ENCODE peak calls at places on chromosomes 3 and 15, in four cellular contexts. G, X, L and Y are unnamed samples.

GRCh38 chr3:57731311-57731710 is 24.8 kb upstream of the SLMAP start:
- DNase-seq in X (no peak), G (no peak), L (no peak), Y (no peak)

GRCh38 chr3:165796701-165797100 is 40.5 kb downstream of the BCHE start:
- DNase-seq in L (no peak), X (no peak), G (no peak), Y (no peak)

GRCh38 chr15:100763764-100764750 is 115.6 kb upstream of the ALDH1A3 start:
- DNase-seq in L (no peak), G (peak; percentile 43), X (no peak), Y (no peak)

GRCh38 chr15:98794211-98794610 is 145.9 kb downstream of the IGF1R start:
- DNase-seq in L (no peak), G (no peak), X (no peak), Y (no peak)

GRCh38 chr15:27119695-27120266 is 148.8 kb downstream of the GABRG3 start:
- DNase-seq in L (no peak), G (no peak), X (no peak), Y (no peak)

GRCh38 chr15:25176991-25177954 is 222.5 kb downstream of the SNRPN start:
- DNase-seq in G (no peak), L (peak; percentile 1), X (no peak), Y (no peak)

GRCh38 chr3:7238565-7239295 is 377.8 kb downstream of the GRM7 start:
- DNase-seq in G (no peak), X (no peak), L (no peak), Y (no peak)

GRCh38 chr3:157856078-157856939 is 249.9 kb downstream of the SHOX2 start:
- DNase-seq in X (no peak), L (no peak), G (peak; percentile 57), Y (no peak)

GRCh38 chr3:59812778-59813558 is 763.1 kb upstream of the CFAP20DC start:
- DNase-seq in G (no peak), X (no peak), L (no peak), Y (no peak)

GRCh38 chr15:99404454-99404853 is 153.2 kb downstream of the LRRC28 start:
- DNase-seq in X (no peak), L (no peak), G (no peak), Y (no peak)

GRCh38 chr15:63979227-63979793 is 67.0 kb downstream of the DAPK2 start:
- DNase-seq in X (no peak), G (no peak), L (no peak), Y (no peak)

GRCh38 chr15:68578175-68578959 is 426 bp upstream of the CORO2B start:
- DNase-seq in G (peak; percentile 63), X (no peak), L (peak; percentile 53), Y (no peak)

GRCh38 chr15:71440479-71441071 is 325.3 kb downstream of the THSD4 start:
- DNase-seq in L (no peak), X (peak; percentile 67), G (peak; percentile 85), Y (peak; percentile 27)

GRCh38 chr15:42080585-42081462 is 13.5 kb downstream of the PLA2G4D start:
- DNase-seq in L (no peak), X (no peak), G (peak; percentile 60), Y (no peak)

GRCh38 chr15:42079401-42079908 is 14.9 kb downstream of the PLA2G4D start:
- DNase-seq in G (no peak), L (no peak), X (no peak), Y (no peak)

GRCh38 chr15:42082141-42082540 is 12.2 kb downstream of the PLA2G4D start:
- DNase-seq in G (no peak), X (no peak), L (no peak), Y (no peak)

GRCh38 chr15:42082832-42083604 is 11.3 kb downstream of the PLA2G4D start:
- DNase-seq in L (no peak), X (no peak), G (no peak), Y (no peak)

DNA sequence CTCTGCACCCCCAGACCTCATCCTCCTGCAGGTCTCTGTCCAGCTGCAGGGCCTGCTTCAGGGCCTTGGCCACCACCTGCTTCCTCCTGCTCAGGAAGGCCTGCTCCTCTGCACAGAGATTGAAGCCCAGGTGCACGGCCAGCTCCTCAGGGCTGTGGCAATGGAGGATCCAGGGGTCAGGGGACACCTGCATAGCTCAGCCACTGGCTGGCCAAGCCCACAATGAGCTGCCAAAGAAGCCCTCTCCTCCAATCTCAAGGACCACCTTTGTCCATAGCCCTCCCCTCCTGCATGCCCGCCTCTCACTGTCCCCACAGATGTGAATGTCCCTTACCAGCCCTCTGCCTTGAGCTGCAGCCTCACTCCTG is 12.9 kb downstream of the PLA2G4D start:
- DNase-seq in L (no peak), G (no peak), X (no peak), Y (no peak)
- H3K4me3 ChIP-seq in L (no peak overlapping the region), G (no peak overlapping the region), X (no peak overlapping the region), Y (no peak overlapping the region)

DNA sequence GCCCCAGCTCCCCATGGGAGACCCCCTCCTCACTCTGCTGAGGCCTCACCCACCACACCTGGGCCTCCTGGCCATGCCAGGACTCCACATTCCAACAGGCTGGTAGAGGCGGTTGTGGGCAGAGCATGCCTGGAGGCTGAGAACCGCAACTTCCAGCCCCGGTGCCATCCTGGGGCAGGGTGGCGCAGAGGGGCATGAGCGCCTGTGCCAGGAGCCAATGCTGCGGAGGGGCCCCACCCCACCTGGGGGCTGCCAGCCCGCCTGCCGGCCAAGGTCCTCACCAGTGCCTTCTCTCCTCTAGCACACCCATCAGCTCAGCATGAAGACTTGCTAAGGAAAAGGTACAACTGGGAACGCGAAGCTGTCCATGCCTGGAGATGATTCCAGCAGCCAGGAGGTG is 34.3 kb upstream of the SLC6A6 start:
- DNase-seq in X (no peak), L (no peak), G (no peak), Y (no peak)
- TF ChIP-seq CTCF in X (no peak), L (no peak), G (no peak), Y (no peak)

DNA sequence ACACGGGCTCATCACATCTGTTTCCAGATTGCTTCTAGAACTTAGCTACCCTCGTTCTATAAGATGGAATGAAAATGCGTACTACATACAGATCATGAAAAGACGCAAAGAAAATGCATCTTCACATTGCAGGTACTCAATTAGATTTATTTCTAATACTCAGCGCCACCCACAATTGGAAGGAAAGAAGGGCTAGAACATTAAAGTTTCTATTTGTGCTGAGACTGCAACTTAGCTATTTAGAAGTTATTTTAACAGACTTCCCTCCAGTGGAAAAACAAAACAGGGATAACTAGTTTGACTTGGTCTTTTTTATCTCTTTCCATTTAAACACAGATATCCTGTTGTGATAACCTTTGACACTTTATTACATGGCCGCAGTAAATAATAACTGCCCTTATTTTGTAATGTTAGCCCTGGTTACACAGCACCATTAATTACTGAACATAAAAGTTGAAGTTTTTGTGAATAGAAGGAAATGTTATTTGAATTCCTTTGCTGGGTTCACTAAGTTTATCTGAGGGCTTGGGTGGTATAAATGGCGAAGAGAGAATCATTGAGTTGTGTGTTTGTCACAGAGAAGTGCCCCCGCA is 86.9 kb upstream of the SLC25A26 start:
- DNase-seq in X (no peak), G (no peak), L (no peak), Y (no peak)
- H3K4me3 ChIP-seq in X (no peak overlapping the region), G (no peak overlapping the region), L (no peak overlapping the region), Y (no peak overlapping the region)

GRCh38 chr15:45402955-45403892 is 24.9 kb upstream of the GATM start:
- DNase-seq in G (peak; percentile 80), L (no peak), X (peak; percentile 15), Y (no peak)
- TF ChIP-seq CTCF in G (no peak), L (no peak), X (no peak), Y (no peak)